ENCODE peak calls at places on chromosomes 2 and 18, in four cellular contexts. L, N, F and R are unnamed samples.

GRCh38 chr18:54675076-54675475 is 84.0 kb downstream of the DYNAP start:
- DNase-seq in N (peak; percentile 18), F (no peak), L (no peak), R (no peak)

GRCh38 chr18:63074987-63075404 is 244.6 kb downstream of the BCL2 start:
- DNase-seq in F (peak; percentile 37), L (peak; percentile 91), N (peak; percentile 55), R (peak; percentile 32)

GRCh38 chr18:53796042-53796729 is 428.3 kb downstream of the MBD2 start:
- DNase-seq in L (no peak), F (no peak), N (peak; percentile 83), R (no peak)

GRCh38 chr2:234374671-234375245 is 122.1 kb downstream of the ARL4C start:
- DNase-seq in N (no peak), F (no peak), L (no peak), R (no peak)

GRCh38 chr2:74418312-74418711 is 3.1 kb downstream of the C2orf81 start:
- DNase-seq in L (peak; percentile 45), N (no peak), F (no peak), R (no peak)

GRCh38 chr18:69658137-69658536 is 257.4 kb downstream of the DOK6 start:
- DNase-seq in N (no peak), L (no peak), F (no peak), R (no peak)

GRCh38 chr2:234981197-234982095 is 29.6 kb downstream of the SH3BP4 start:
- DNase-seq in N (peak; percentile 100), L (peak; percentile 80), F (no peak), R (no peak)

GRCh38 chr2:176562359-176563043 is 293.3 kb downstream of the MTX2 start:
- DNase-seq in F (no peak), L (no peak), N (peak; percentile 43), R (no peak)

GRCh38 chr2:214069254-214069653 is 341.6 kb upstream of the VWC2L start:
- DNase-seq in L (no peak), N (peak; percentile 95), F (no peak), R (no peak)

GRCh38 chr2:49351531-49351930 is 197.2 kb upstream of the FSHR start:
- DNase-seq in N (no peak), F (no peak), L (peak; percentile 8), R (no peak)

GRCh38 chr2:106065268-106065982 is 128.7 kb downstream of the UXS1 start:
- DNase-seq in N (no peak), L (peak; percentile 84), F (no peak), R (no peak)

GRCh38 chr2:126907671-126908070 is 9.0 kb downstream of the TEX51 start:
- DNase-seq in F (no peak), L (no peak), N (no peak), R (no peak)

GRCh38 chr2:16553222-16553621 is 112.4 kb downstream of the CYRIA start:
- DNase-seq in F (no peak), L (peak; percentile 8), N (no peak), R (peak; percentile 13)

GRCh38 chr2:10392951-10393647 is 55.0 kb downstream of the ODC1 start:
- DNase-seq in F (no peak), L (peak; percentile 76), N (no peak), R (no peak)

GRCh38 chr2:154855113-154855512 is 156.6 kb downstream of the KCNJ3 start:
- DNase-seq in N (no peak), F (no peak), L (no peak), R (no peak)

GRCh38 chr2:238928520-238929241 is 80.8 kb downstream of the TWIST2 start:
- DNase-seq in N (no peak), L (no peak), F (no peak), R (no peak)

GRCh38 chr18:48929951-48930713 is 20.6 kb downstream of the SMAD7 start:
- DNase-seq in F (no peak), L (peak; percentile 85), N (peak; percentile 97), R (no peak)

GRCh38 chr2:28970464-28971160 is 10.5 kb upstream of the TOGARAM2 start:
- DNase-seq in N (no peak), F (no peak), L (no peak), R (no peak)